ENCODE peak calls at places on chromosomes 1 and 21, in six cellular contexts. M is endodermal cell, A is body of pancreas, O is foreskin keratinocyte, B is A549, F is small intestine. D is an unnamed sample.

GRCh38 chr1:60152886-60153285 is 79.3 kb upstream of the C1orf87 start:
- DNase-seq in M (no peak), A (no peak), O (peak; percentile 40), B (no peak), F (no peak), D (no peak)

GRCh38 chr21:36859744-36860501 is 106.5 kb downstream of the HLCS start:
- DNase-seq in M (peak; percentile 90), A (peak; percentile 92), O (peak; percentile 57), B (peak; percentile 63), F (peak; percentile 81), D (peak; percentile 6)

GRCh38 chr1:226984521-226985238 is 44.6 kb downstream of the COQ8A start:
- DNase-seq in M (no peak), A (no peak), O (no peak), B (no peak), F (no peak), D (no peak)

GRCh38 chr1:165531021-165531420 is 12.8 kb upstream of the LRRC52 start:
- DNase-seq in M (no peak), A (peak; percentile 40), O (no peak), B (no peak), F (no peak), D (no peak)

GRCh38 chr1:12159826-12160225 is 7.0 kb upstream of the TNFRSF1B start:
- DNase-seq in M (no peak), A (no peak), O (peak; percentile 30), B (no peak), F (peak; percentile 60), D (no peak)

GRCh38 chr1:17207966-17208418 is 3.1 kb downstream of the PADI1 start:
- DNase-seq in M (peak; percentile 65), A (no peak), O (peak; percentile 94), B (peak; percentile 70), F (no peak), D (no peak)

GRCh38 chr1:220908757-220909156 is 29.5 kb downstream of the HLX start:
- DNase-seq in M (no peak), A (peak; percentile 44), O (no peak), B (no peak), F (no peak), D (no peak)

GRCh38 chr1:110555807-110556470 is 37.0 kb upstream of the KCNA10 start:
- DNase-seq in M (no peak), A (peak; percentile 40), O (no peak), B (no peak), F (no peak), D (no peak)

GRCh38 chr1:220879090-220879508 is at the start of gene HLX:
- DNase-seq in M (peak; percentile 88), A (peak; percentile 87), O (no peak), B (peak; percentile 98), F (peak; percentile 28), D (no peak)

GRCh38 chr1:14160766-14161165 is 437.7 kb upstream of the KAZN start:
- DNase-seq in M (no peak), A (no peak), O (peak; percentile 23), B (no peak), F (no peak), D (no peak)

GRCh38 chr1:94115254-94115899 is 5.6 kb downstream of the ABCA4 start:
- DNase-seq in M (peak; percentile 24), A (no peak), O (no peak), B (no peak), F (no peak), D (no peak)

GRCh38 chr1:226144045-226144444 is 42.5 kb downstream of the ACBD3 start:
- DNase-seq in M (no peak), A (no peak), O (no peak), B (no peak), F (no peak), D (no peak)

GRCh38 chr1:4745560-4745959 is 91.2 kb downstream of the AJAP1 start:
- DNase-seq in M (peak; percentile 81), A (no peak), O (peak; percentile 63), B (no peak), F (no peak), D (no peak)

GRCh38 chr1:111825217-111825616 is 69.5 kb downstream of the DDX20 start:
- DNase-seq in M (no peak), A (no peak), O (no peak), B (no peak), F (no peak), D (no peak)

GRCh38 chr1:198986442-198986841 is 347.6 kb downstream of the PTPRC start:
- DNase-seq in M (no peak), A (no peak), O (no peak), B (no peak), F (no peak), D (no peak)

GRCh38 chr1:214989341-214989740 is 93.2 kb upstream of the KCNK2 start:
- DNase-seq in M (no peak), A (no peak), O (no peak), B (no peak), F (no peak), D (no peak)

GRCh38 chr1:28537457-28538199 is 15.3 kb upstream of the TRNAU1AP start:
- DNase-seq in M (no peak), A (peak; percentile 17), O (no peak), B (no peak), F (peak; percentile 79), D (no peak)

GRCh38 chr1:195530961-195531360 is 1077.3 kb downstream of the KCNT2 start:
- DNase-seq in M (no peak), A (no peak), O (no peak), B (no peak), F (no peak), D (no peak)

GRCh38 chr1:46755121-46755520 is 36.2 kb upstream of the EFCAB14 start:
- DNase-seq in M (no peak), A (peak; percentile 26), O (no peak), B (no peak), F (peak; percentile 24), D (no peak)

GRCh38 chr1:46749921-46750404 is 31.0 kb upstream of the EFCAB14 start:
- DNase-seq in M (no peak), A (no peak), O (peak; percentile 62), B (no peak), F (peak; percentile 48), D (peak; percentile 26)

GRCh38 chr1:46753985-46754384 is 35.1 kb upstream of the EFCAB14 start:
- DNase-seq in M (no peak), A (no peak), O (no peak), B (no peak), F (no peak), D (no peak)

GRCh38 chr1:46747683-46748288 is 28.9 kb upstream of the EFCAB14 start:
- DNase-seq in M (peak; percentile 90), A (peak; percentile 52), O (peak; percentile 60), B (peak; percentile 61), F (peak; percentile 68), D (no peak)

DNA sequence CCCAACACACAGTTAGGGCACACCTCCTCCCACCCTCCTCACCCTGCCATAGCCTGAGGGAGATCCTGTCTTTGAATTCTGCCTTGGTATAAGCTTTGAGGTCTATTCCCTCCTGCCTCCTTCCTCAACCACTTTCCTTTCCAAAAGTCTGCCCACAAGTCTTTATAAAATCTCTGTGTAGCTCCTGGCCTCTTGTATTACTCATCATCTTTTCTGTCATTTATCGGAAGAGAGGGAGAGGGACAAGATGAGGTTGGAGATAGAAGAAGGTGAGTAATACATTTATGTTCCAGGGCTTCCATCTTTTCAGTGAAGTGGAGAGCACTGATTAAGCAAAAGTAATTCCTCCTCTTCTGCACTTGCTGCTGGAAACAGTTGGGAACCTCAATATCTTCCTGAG is 30.5 kb upstream of the EFCAB14 start:
- DNase-seq in M (no peak), A (no peak), O (peak; percentile 53), B (no peak), F (no peak), D (peak; percentile 20)
- H3K27ac ChIP-seq in M (no peak overlapping the region), A (no peak overlapping the region), O (no peak overlapping the region), B (no peak overlapping the region), F (no peak overlapping the region), D (peak overlapping the region; percentile 55)

DNA sequence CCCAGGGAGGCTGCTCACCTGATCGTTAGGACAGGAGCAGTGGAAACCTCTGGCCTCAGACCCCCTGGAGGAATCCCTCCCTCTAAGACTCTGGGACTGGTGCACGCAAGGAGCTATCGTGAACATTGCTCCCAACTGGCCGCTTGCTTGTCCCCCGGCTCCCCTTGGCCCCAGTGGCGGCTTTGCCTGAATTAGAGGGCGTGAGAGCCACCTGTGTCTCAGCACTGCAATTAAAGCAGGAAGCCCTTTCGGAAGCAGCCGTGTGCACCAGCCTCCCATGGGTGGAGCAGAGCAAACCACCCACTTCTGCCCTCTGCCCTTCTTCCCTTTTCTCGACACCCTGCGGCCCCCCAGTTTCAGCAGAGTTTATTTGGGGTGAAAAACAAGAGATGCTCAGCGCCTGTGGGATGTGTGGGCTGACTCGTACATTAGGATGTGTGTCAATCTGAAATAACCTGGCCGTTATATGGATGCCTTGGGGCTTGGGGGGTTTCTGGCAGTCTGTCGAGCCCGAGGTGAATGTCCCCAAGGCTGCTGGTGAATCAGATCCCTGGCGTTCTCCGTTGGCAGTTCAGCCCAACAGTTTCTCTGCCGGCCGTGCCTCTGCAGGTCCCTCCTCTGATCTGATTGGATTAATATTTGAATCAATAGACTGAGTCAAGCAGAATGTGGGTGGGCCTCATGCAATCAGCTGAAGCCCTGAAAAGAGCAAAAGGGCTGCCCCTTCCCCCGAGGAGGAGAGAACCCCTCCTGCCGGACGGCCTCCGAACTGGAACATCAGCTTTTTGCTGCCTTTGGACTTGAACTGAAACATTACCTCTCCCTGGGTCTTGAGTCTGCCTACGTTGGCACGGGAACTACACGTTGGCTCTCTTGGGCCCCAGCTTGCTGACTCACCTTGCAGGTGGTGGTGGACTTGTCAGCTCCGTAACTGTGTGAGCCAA is 7.3 kb upstream of the UMODL1 start:
- DNase-seq in M (no peak), A (peak; percentile 71), O (peak; percentile 90), B (no peak), F (peak; percentile 65), D (peak; percentile 67)
- H3K27ac ChIP-seq in M (no peak overlapping the region), A (peak overlapping the region; percentile 29), O (peak overlapping the region; percentile 66), B (no peak overlapping the region), F (peak overlapping the region; percentile 89), D (no peak overlapping the region)

DNA sequence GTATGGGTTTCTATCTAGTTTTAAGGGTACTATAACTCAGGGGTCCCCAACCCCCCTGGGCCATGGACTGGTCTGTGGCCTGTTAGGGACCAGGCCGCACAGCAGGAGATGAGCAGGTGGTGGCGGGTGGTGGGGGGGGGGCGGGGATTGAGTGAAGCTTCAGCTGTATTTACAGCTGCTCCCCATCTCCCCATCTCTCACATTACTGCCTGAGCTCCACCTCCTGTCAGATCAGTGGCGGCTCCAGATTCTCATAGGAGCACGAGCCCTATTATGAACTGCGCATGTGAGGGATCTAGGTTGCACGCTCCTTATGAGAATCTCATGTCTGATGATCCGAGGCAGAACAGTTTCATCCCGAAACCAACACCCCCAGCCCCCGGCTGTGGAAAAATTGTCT is 95.1 kb upstream of the SLC45A1 start:
- DNase-seq in M (no peak), A (no peak), O (no peak), B (no peak), F (no peak), D (no peak)
- H3K27ac ChIP-seq in M (no peak overlapping the region), A (no peak overlapping the region), O (no peak overlapping the region), B (peak overlapping the region; percentile 75), F (no peak overlapping the region), D (no peak overlapping the region)

GRCh38 chr1:186498695-186499389 is 37.9 kb upstream of the PDC start:
- DNase-seq in M (no peak), A (no peak), O (peak; percentile 91), B (no peak), F (peak; percentile 49), D (peak; percentile 85)

GRCh38 chr1:186496452-186496851 is 35.5 kb upstream of the PDC start:
- DNase-seq in M (no peak), A (no peak), O (no peak), B (no peak), F (no peak), D (no peak)

GRCh38 chr1:186497651-186498050 is 36.7 kb upstream of the PDC start:
- DNase-seq in M (no peak), A (no peak), O (no peak), B (no peak), F (no peak), D (no peak)

GRCh38 chr1:186499571-186499970 is 38.7 kb upstream of the PDC start:
- DNase-seq in M (no peak), A (no peak), O (no peak), B (no peak), F (no peak), D (no peak)

GRCh38 chr1:186498071-186498470 is 37.2 kb upstream of the PDC start:
- DNase-seq in M (no peak), A (no peak), O (no peak), B (no peak), F (no peak), D (no peak)
- H3K27ac ChIP-seq in M (no peak overlapping the region), A (no peak overlapping the region), O (peak overlapping the region; percentile 84), B (peak overlapping the region; percentile 77), F (no peak overlapping the region), D (peak overlapping the region; percentile 94)

D was measured in epithelial cell of prostate.